ENCODE peak calls at places on chromosomes 1 and 21, in ten cellular contexts. V is SJSA1; N is heart left ventricle; B is CD4-positive, CD25-positive, alpha-beta regulatory T cell; U is CD8-positive, alpha-beta T cell; T is HFF-Myc; Y is body of pancreas; K is endodermal cell; H is right lobe of liver; F is thoracic aorta. A is an unnamed sample.

GRCh38 chr1:34796990-34797389 is 4.2 kb downstream of the GJA4 start:
- DNase-seq in F (no peak), K (no peak), H (no peak), N (no peak), Y (no peak), V (no peak), U (no peak), T (no peak), B (no peak), A (no peak)

GRCh38 chr21:32467291-32467690 is 54.8 kb downstream of the EVA1C start:
- DNase-seq in V (no peak), T (no peak), H (no peak), U (no peak), F (no peak), B (no peak), Y (no peak), N (no peak), K (peak; percentile 73), A (no peak)

GRCh38 chr1:109750920-109751319 is 10.1 kb upstream of the GSTM3 start:
- DNase-seq in N (no peak), V (no peak), F (no peak), T (no peak), B (no peak), H (no peak), U (no peak), Y (no peak), K (no peak), A (no peak)

GRCh38 chr1:40708750-40709099 is 17.2 kb downstream of the NFYC start:
- DNase-seq in U (no peak), V (no peak), N (no peak), H (no peak), K (no peak), F (no peak), Y (no peak), B (no peak), T (peak; percentile 68), A (no peak)

GRCh38 chr1:60989745-60990718 is 92.3 kb upstream of the NFIA start:
- DNase-seq in V (no peak), T (peak; percentile 80), N (peak; percentile 72), F (peak; percentile 57), U (no peak), H (no peak), Y (no peak), B (no peak), K (no peak), A (peak; percentile 46)

GRCh38 chr1:95086949-95087533 is 14.3 kb upstream of the ALG14 start:
- DNase-seq in B (no peak), Y (no peak), N (peak; percentile 70), U (no peak), V (peak; percentile 85), H (no peak), T (peak; percentile 70), F (peak; percentile 51), K (peak; percentile 70), A (peak; percentile 26)

GRCh38 chr1:154735801-154736163 is 127.8 kb upstream of the ADAR start:
- DNase-seq in Y (no peak), V (no peak), F (no peak), N (no peak), U (no peak), T (no peak), K (no peak), B (no peak), H (no peak), A (no peak)

GRCh38 chr1:18481921-18482701 is 1.4 kb downstream of the KLHDC7A start:
- DNase-seq in T (no peak), F (no peak), B (no peak), H (no peak), Y (no peak), N (no peak), V (no peak), U (no peak), K (peak; percentile 70), A (peak; percentile 21)

GRCh38 chr1:81505831-81506230 is 294.9 kb upstream of the ADGRL2 start:
- DNase-seq in F (no peak), U (no peak), Y (no peak), T (no peak), V (no peak), H (no peak), K (no peak), N (no peak), B (no peak), A (no peak)

GRCh38 chr1:2861143-2861987 is 59.9 kb upstream of the TTC34 start:
- DNase-seq in V (no peak), K (no peak), F (no peak), U (no peak), B (no peak), H (peak; percentile 11), T (no peak), N (no peak), Y (no peak), A (no peak)

GRCh38 chr1:204837440-204838084 is 33.1 kb upstream of the NFASC start:
- DNase-seq in Y (peak; percentile 33), K (peak; percentile 95), V (no peak), B (no peak), H (peak; percentile 21), U (peak; percentile 13), T (peak; percentile 26), N (no peak), F (no peak), A (peak; percentile 58)

GRCh38 chr1:53411541-53412152 is 47.6 kb upstream of the DMRTB1 start:
- DNase-seq in K (peak; percentile 42), F (no peak), H (no peak), V (no peak), T (no peak), Y (no peak), U (no peak), N (no peak), B (no peak), A (no peak)

GRCh38 chr1:156495401-156496140 is 5.0 kb downstream of the MEF2D start:
- DNase-seq in K (no peak), Y (no peak), H (peak; percentile 85), T (no peak), N (peak; percentile 74), V (no peak), B (no peak), F (no peak), U (no peak), A (peak; percentile 72)

GRCh38 chr1:16012590-16013219 is 5.1 kb downstream of the HSPB7 start:
- DNase-seq in U (no peak), Y (peak; percentile 73), B (no peak), N (peak; percentile 81), T (no peak), F (peak; percentile 55), V (peak; percentile 72), H (peak; percentile 77), K (peak; percentile 93), A (peak; percentile 69)

GRCh38 chr1:9611716-9612115 is 23.0 kb downstream of the TMEM201 start:
- DNase-seq in T (no peak), N (no peak), F (no peak), H (no peak), U (no peak), B (no peak), K (no peak), Y (no peak), V (no peak), A (no peak)

GRCh38 chr21:42614811-42615342 is 38.5 kb upstream of the PDE9A start:
- DNase-seq in B (peak; percentile 40), U (peak; percentile 41), T (no peak), Y (peak; percentile 31), H (peak; percentile 54), K (peak; percentile 59), N (no peak), V (no peak), F (no peak), A (no peak)

GRCh38 chr1:184647471-184647870 is 107.2 kb downstream of the EDEM3 start:
- DNase-seq in V (no peak), N (no peak), B (no peak), U (no peak), F (no peak), H (no peak), Y (no peak), K (no peak), T (no peak), A (no peak)

GRCh38 chr21:36589352-36589971 is 109.5 kb upstream of the SIM2 start:
- DNase-seq in V (no peak), U (no peak), B (no peak), H (peak; percentile 79), Y (peak; percentile 63), N (no peak), T (peak; percentile 44), K (peak; percentile 73), F (no peak), A (peak; percentile 61)

GRCh38 chr1:226872455-226872854 is 2.0 kb downstream of the PSEN2 start:
- DNase-seq in K (peak; percentile 8), H (no peak), N (no peak), Y (peak; percentile 75), B (no peak), V (no peak), T (no peak), F (no peak), U (no peak), A (no peak)

DNA sequence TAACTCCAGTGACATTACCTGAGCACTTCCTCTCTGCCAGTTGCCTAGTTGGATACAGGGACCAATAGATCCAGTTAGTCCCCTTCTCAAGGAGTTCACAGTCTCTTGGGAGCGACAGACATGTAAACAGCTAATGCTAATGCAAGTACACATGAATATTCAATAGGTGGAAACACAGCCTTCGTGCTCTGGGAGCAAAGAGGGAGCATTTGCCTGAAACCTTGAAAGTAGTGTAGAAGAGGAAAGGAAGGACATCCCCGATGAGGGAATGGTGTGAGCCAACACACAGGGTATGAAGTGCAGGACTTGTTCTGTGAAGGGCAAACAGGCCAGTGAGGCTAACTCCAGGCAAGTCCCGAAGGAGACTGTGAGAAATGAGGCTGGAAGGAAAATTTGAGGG is 3.8 kb upstream of the TMEM222 start:
- DNase-seq in V (no peak), K (peak; percentile 68), H (no peak), U (no peak), B (no peak), T (no peak), F (no peak), N (no peak), Y (no peak), A (no peak)
- H3K4me3 ChIP-seq in V (no peak overlapping the region), K (no peak overlapping the region), H (no peak overlapping the region), U (no peak overlapping the region), B (no peak overlapping the region), T (no peak overlapping the region), F (no peak overlapping the region), N (no peak overlapping the region), Y (no peak overlapping the region), A (no peak overlapping the region)

GRCh38 chr1:117060441-117061317 is 553 bp downstream of the TTF2 start:
- DNase-seq in F (no peak), T (no peak), Y (no peak), U (no peak), K (no peak), V (peak; percentile 42), B (no peak), N (no peak), H (peak; percentile 47), A (peak; percentile 50)
- H3K4me3 ChIP-seq in F (peak overlapping the region; percentile 100), T (peak overlapping the region; percentile 89), Y (peak overlapping the region; percentile 48), U (peak overlapping the region; percentile 75), K (peak overlapping the region; percentile 93), V (peak overlapping the region; percentile 59), B (peak overlapping the region; percentile 86), N (peak overlapping the region; percentile 72), H (peak overlapping the region; percentile 86), A (peak overlapping the region; percentile 55)

GRCh38 chr1:201945157-201945556 is 1.2 kb downstream of the LMOD1 start:
- DNase-seq in V (no peak), K (peak; percentile 71), Y (no peak), N (no peak), B (no peak), T (no peak), H (no peak), U (no peak), F (no peak), A (no peak)
- H3K4me3 ChIP-seq in V (peak overlapping the region; percentile 35), K (no peak overlapping the region), Y (no peak overlapping the region), N (peak overlapping the region; percentile 61), B (no peak overlapping the region), T (peak overlapping the region; percentile 44), H (peak overlapping the region; percentile 31), U (no peak overlapping the region), F (peak overlapping the region; percentile 88), A (peak overlapping the region; percentile 69)

GRCh38 chr1:89269277-89269676 is 3.4 kb downstream of the GBP5 start:
- DNase-seq in Y (no peak), H (no peak), T (no peak), N (no peak), K (no peak), U (no peak), F (no peak), B (no peak), V (no peak), A (no peak)
- H3K4me3 ChIP-seq in Y (no peak overlapping the region), H (no peak overlapping the region), T (no peak overlapping the region), N (no peak overlapping the region), K (no peak overlapping the region), U (no peak overlapping the region), F (no peak overlapping the region), B (peak overlapping the region; percentile 99), V (no peak overlapping the region), A (no peak overlapping the region)

A was measured in testis.